ENCODE peak calls at places on chromosomes 13 and 19, in eight cellular contexts. F, U, D, N, P, L, O and M are unnamed samples. For H3K9me3, the result is how much of the 10 kb centered on the place peaks cover.

GRCh38 chr19:18415177-18415867 is 3.9 kb upstream of the SSBP4 start:
- DNase-seq in U (no peak), N (no peak), D (no peak), O (peak), L (peak), P (peak), F (peak), M (peak)

GRCh38 chr13:51339952-51340732 is 651 bp downstream of the SERPINE3 start:
- DNase-seq in N (no peak), O (no peak), L (no peak), D (no peak), P (no peak), U (no peak), F (no peak), M (no peak)

GRCh38 chr13:69935043-69935442 is 172.6 kb upstream of the ATXN8OS start:
- DNase-seq in U (peak), D (no peak), N (no peak), O (no peak), L (no peak), P (peak), F (no peak), M (no peak)

GRCh38 chr13:34064456-34065205 is 246.7 kb downstream of the RFC3 start:
- DNase-seq in F (no peak), N (no peak), D (no peak), P (no peak), U (no peak), O (no peak), L (no peak), M (no peak)

GRCh38 chr13:33208290-33208990 is 77.1 kb downstream of the STARD13 start:
- DNase-seq in O (no peak), F (no peak), P (no peak), N (no peak), L (no peak), U (peak), D (no peak), M (no peak)

GRCh38 chr13:113387396-113387795 is 23.5 kb upstream of the GRTP1 start:
- DNase-seq in O (no peak), P (no peak), U (no peak), D (no peak), F (no peak), N (no peak), L (no peak), M (no peak)

GRCh38 chr13:33194820-33195692 is 90.5 kb downstream of the STARD13 start:
- DNase-seq in O (no peak), U (peak), F (no peak), D (no peak), N (no peak), L (no peak), P (peak), M (no peak)

GRCh38 chr13:22253107-22253506 is 582.2 kb downstream of the FGF9 start:
- DNase-seq in P (no peak), O (no peak), N (no peak), L (no peak), F (no peak), D (no peak), U (no peak), M (no peak)

GRCh38 chr13:99980201-99981114 is 1.1 kb upstream of the ZIC2 start:
- DNase-seq in P (peak), F (peak), L (peak), N (peak), U (peak), O (peak), D (no peak), M (no peak)

GRCh38 chr13:45522571-45522970 is 57.8 kb downstream of the COG3 start:
- DNase-seq in P (no peak), O (no peak), U (no peak), D (no peak), F (no peak), N (no peak), L (no peak), M (no peak)

GRCh38 chr19:12787458-12787857 is 3.8 kb upstream of the JUNB start:
- DNase-seq in L (no peak), F (no peak), P (no peak), U (peak), N (no peak), D (no peak), O (no peak), M (no peak)

GRCh38 chr19:12789904-12790619 is 1.2 kb upstream of the JUNB start:
- DNase-seq in N (peak), F (peak), P (peak), L (peak), U (peak), D (peak), O (peak), M (peak)

GRCh38 chr19:12789098-12789903 is 2.0 kb upstream of the JUNB start:
- DNase-seq in P (no peak), U (peak), F (peak), N (no peak), O (no peak), D (no peak), L (no peak), M (no peak)

GRCh38 chr19:12788025-12788681 is 3.1 kb upstream of the JUNB start:
- DNase-seq in F (no peak), N (no peak), L (no peak), P (no peak), O (no peak), D (no peak), U (peak), M (no peak)

DNA sequence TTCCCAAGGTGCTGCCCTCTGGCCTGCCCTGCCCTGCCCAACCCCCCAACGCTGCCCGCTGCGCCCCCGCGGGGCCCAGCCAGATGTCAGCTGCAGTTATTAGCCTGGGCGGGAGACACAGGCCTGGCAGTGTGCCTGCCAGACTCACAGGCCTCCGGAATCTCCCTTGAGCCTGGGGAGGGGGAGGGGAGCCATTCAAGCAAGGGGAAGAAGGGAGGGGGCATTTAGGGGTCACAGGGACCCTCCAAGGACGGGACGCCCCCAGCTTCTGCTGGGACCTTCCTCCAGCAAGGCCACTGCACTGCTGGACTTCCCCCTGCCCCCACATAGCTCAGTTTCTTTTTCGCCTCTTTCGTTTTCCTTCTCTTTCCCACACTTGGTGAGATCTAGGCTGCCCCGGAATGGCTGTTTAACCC is 2.6 kb upstream of the JUNB start:
- DNase-seq in P (peak), D (no peak), F (peak), N (peak), U (peak), L (peak), O (peak), M (peak)
- TF ChIP-seq CTCF in P (no peak), D (no peak), F (no peak), N (no peak), U (peak), L (no peak), O (no peak), M (no peak)

GRCh38 chr19:14089412-14089661 is 1.2 kb downstream of the SAMD1 start:
- DNase-seq in U (no peak), D (no peak), P (peak), O (no peak), F (no peak), L (no peak), N (peak), M (no peak)

GRCh38 chr19:14089662-14090508 is 666 bp downstream of the SAMD1 start:
- DNase-seq in D (no peak), O (peak), P (peak), L (peak), F (peak), U (no peak), N (peak), M (peak)

GRCh38 chr19:14091086-14091884 is 734 bp upstream of the SAMD1 start:
- DNase-seq in N (peak), F (peak), U (peak), D (peak), L (peak), O (no peak), P (peak), M (peak)

GRCh38 chr19:14090509-14091085 is at the start of gene SAMD1:
- DNase-seq in U (peak), F (peak), P (peak), L (peak), D (peak), N (peak), O (peak), M (peak)

GRCh38 chr19:14088634-14089411 is 1.7 kb downstream of the SAMD1 start:
- DNase-seq in P (no peak), L (no peak), F (no peak), N (no peak), O (no peak), D (no peak), U (no peak), M (no peak)
- H3K27ac ChIP-seq in P (no peak), L (no peak), F (no peak), N (no peak), O (no peak), D (peak), U (no peak), M (no peak)

DNA sequence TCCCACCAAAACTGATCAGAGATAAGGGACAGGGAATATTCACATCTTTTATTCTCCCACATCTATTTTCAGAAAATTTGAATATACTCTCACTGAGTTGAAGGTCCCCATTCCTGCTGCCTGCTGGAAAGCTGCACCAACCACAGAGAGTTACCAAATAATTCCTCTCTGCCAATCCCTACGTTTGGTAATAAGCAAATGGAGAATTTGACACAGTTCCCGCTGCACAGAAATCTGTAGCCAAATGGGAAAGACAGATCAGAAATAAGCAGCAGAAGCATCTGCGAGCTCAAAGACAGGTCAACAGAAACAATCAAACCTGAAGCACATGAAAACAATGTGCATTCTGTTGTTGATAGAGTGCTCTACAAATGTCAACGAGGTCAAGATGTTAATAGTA is 9.9 kb downstream of the ZNF112 start:
- DNase-seq in O (no peak), N (no peak), P (no peak), F (no peak), D (no peak), L (no peak), U (no peak), M (no peak)
- H3K9me3 ChIP-seq in O (half or more), N (under half), P (under half), F (under half), D (half or more), L (half or more), U (under half), M (half or more)

GRCh38 chr19:6354098-6354674 is 7.1 kb upstream of the CLPP start:
- DNase-seq in D (no peak), U (no peak), F (no peak), O (no peak), P (no peak), N (no peak), L (no peak), M (no peak)
- TF ChIP-seq CTCF in D (peak), U (peak), F (peak), O (peak), P (peak), N (no peak), L (no peak), M (peak)